ENCODE peak calls at places on chromosomes 11 and 22, in ten cellular contexts. One of them, this sample, is unnamed.

GRCh38 chr11:45285931-45286632 is at the start of gene SYT13:
- DNase-seq in activated T-helper 1 cell treated with anti-CD3 and anti-CD28 coated beads, Interleukin-12 subunit alpha, Interleukin-12 subunit beta, Interleukin-2, Interleukin-4 antibody, amounts not matched to agents 30 ng/mL and 10 ng/mL and 1 ng/mL, durations not matched to agents 14 hours and 24 hours and 36 hours: no peak
- DNase-seq in CD8-positive, alpha-beta memory T cell: no peak
- DNase-seq in osteocyte: no peak
- DNase-seq in coronary artery: no peak
- DNase-seq in glomerular endothelial cell: no peak
- DNase-seq in stimulated activated CD4-positive, alpha-beta T cell treated with anti-CD3 and anti-CD28 coated beads, TNF-alpha, amount 100 ng/mL, for 24 hours: no peak
- DNase-seq in naive thymus-derived CD8-positive, alpha-beta T cell: no peak
- DNase-seq in ACHN: peak; percentile 26
- DNase-seq in T-helper 2 cell: no peak
- DNase-seq in this sample: peak; percentile 8

GRCh38 chr11:20388096-20389055 is 860 bp downstream of the PRMT3 start:
- DNase-seq in osteocyte: no peak
- DNase-seq in naive thymus-derived CD8-positive, alpha-beta T cell: no peak
- DNase-seq in CD8-positive, alpha-beta memory T cell: no peak
- DNase-seq in glomerular endothelial cell: no peak
- DNase-seq in activated T-helper 1 cell treated with anti-CD3 and anti-CD28 coated beads, Interleukin-12 subunit alpha, Interleukin-12 subunit beta, Interleukin-2, Interleukin-4 antibody, amounts not matched to agents 30 ng/mL and 10 ng/mL and 1 ng/mL, durations not matched to agents 14 hours and 24 hours and 36 hours: no peak
- DNase-seq in stimulated activated CD4-positive, alpha-beta T cell treated with anti-CD3 and anti-CD28 coated beads, TNF-alpha, amount 100 ng/mL, for 24 hours: no peak
- DNase-seq in coronary artery: no peak
- DNase-seq in ACHN: peak; percentile 17
- DNase-seq in T-helper 2 cell: peak; percentile 0
- DNase-seq in this sample: no peak

GRCh38 chr11:73395297-73396208 is 19.4 kb downstream of the RELT start:
- DNase-seq in CD8-positive, alpha-beta memory T cell: no peak
- DNase-seq in stimulated activated CD4-positive, alpha-beta T cell treated with anti-CD3 and anti-CD28 coated beads, TNF-alpha, amount 100 ng/mL, for 24 hours: no peak
- DNase-seq in osteocyte: no peak
- DNase-seq in T-helper 2 cell: no peak
- DNase-seq in activated T-helper 1 cell treated with anti-CD3 and anti-CD28 coated beads, Interleukin-12 subunit alpha, Interleukin-12 subunit beta, Interleukin-2, Interleukin-4 antibody, amounts not matched to agents 30 ng/mL and 10 ng/mL and 1 ng/mL, durations not matched to agents 14 hours and 24 hours and 36 hours: no peak
- DNase-seq in naive thymus-derived CD8-positive, alpha-beta T cell: no peak
- DNase-seq in coronary artery: peak; percentile 69
- DNase-seq in ACHN: no peak
- DNase-seq in glomerular endothelial cell: no peak
- DNase-seq in this sample: no peak

GRCh38 chr22:29004647-29005371 is 56.8 kb downstream of the C22orf31 start:
- DNase-seq in osteocyte: no peak
- DNase-seq in coronary artery: no peak
- DNase-seq in naive thymus-derived CD8-positive, alpha-beta T cell: no peak
- DNase-seq in CD8-positive, alpha-beta memory T cell: no peak
- DNase-seq in T-helper 2 cell: no peak
- DNase-seq in activated T-helper 1 cell treated with anti-CD3 and anti-CD28 coated beads, Interleukin-12 subunit alpha, Interleukin-12 subunit beta, Interleukin-2, Interleukin-4 antibody, amounts not matched to agents 30 ng/mL and 10 ng/mL and 1 ng/mL, durations not matched to agents 14 hours and 24 hours and 36 hours: no peak
- DNase-seq in glomerular endothelial cell: no peak
- DNase-seq in stimulated activated CD4-positive, alpha-beta T cell treated with anti-CD3 and anti-CD28 coated beads, TNF-alpha, amount 100 ng/mL, for 24 hours: no peak
- DNase-seq in ACHN: no peak
- DNase-seq in this sample: peak; percentile 35

GRCh38 chr22:26546282-26546681 is 34.0 kb upstream of the TFIP11 start:
- DNase-seq in activated T-helper 1 cell treated with anti-CD3 and anti-CD28 coated beads, Interleukin-12 subunit alpha, Interleukin-12 subunit beta, Interleukin-2, Interleukin-4 antibody, amounts not matched to agents 30 ng/mL and 10 ng/mL and 1 ng/mL, durations not matched to agents 14 hours and 24 hours and 36 hours: no peak
- DNase-seq in stimulated activated CD4-positive, alpha-beta T cell treated with anti-CD3 and anti-CD28 coated beads, TNF-alpha, amount 100 ng/mL, for 24 hours: no peak
- DNase-seq in naive thymus-derived CD8-positive, alpha-beta T cell: no peak
- DNase-seq in CD8-positive, alpha-beta memory T cell: no peak
- DNase-seq in T-helper 2 cell: no peak
- DNase-seq in ACHN: no peak
- DNase-seq in coronary artery: no peak
- DNase-seq in osteocyte: no peak
- DNase-seq in glomerular endothelial cell: no peak
- DNase-seq in this sample: no peak

GRCh38 chr11:125942276-125942611 is 3.6 kb upstream of the VSIG10L2 start:
- DNase-seq in naive thymus-derived CD8-positive, alpha-beta T cell: no peak
- DNase-seq in glomerular endothelial cell: no peak
- DNase-seq in coronary artery: no peak
- DNase-seq in stimulated activated CD4-positive, alpha-beta T cell treated with anti-CD3 and anti-CD28 coated beads, TNF-alpha, amount 100 ng/mL, for 24 hours: no peak
- DNase-seq in activated T-helper 1 cell treated with anti-CD3 and anti-CD28 coated beads, Interleukin-12 subunit alpha, Interleukin-12 subunit beta, Interleukin-2, Interleukin-4 antibody, amounts not matched to agents 30 ng/mL and 10 ng/mL and 1 ng/mL, durations not matched to agents 14 hours and 24 hours and 36 hours: no peak
- DNase-seq in osteocyte: no peak
- DNase-seq in T-helper 2 cell: no peak
- DNase-seq in CD8-positive, alpha-beta memory T cell: no peak
- DNase-seq in ACHN: no peak
- DNase-seq in this sample: no peak

GRCh38 chr11:42631223-42631843 is 680.5 kb upstream of the API5 start:
- DNase-seq in T-helper 2 cell: no peak
- DNase-seq in ACHN: peak; percentile 36
- DNase-seq in stimulated activated CD4-positive, alpha-beta T cell treated with anti-CD3 and anti-CD28 coated beads, TNF-alpha, amount 100 ng/mL, for 24 hours: no peak
- DNase-seq in naive thymus-derived CD8-positive, alpha-beta T cell: no peak
- DNase-seq in coronary artery: no peak
- DNase-seq in activated T-helper 1 cell treated with anti-CD3 and anti-CD28 coated beads, Interleukin-12 subunit alpha, Interleukin-12 subunit beta, Interleukin-2, Interleukin-4 antibody, amounts not matched to agents 30 ng/mL and 10 ng/mL and 1 ng/mL, durations not matched to agents 14 hours and 24 hours and 36 hours: no peak
- DNase-seq in glomerular endothelial cell: no peak
- DNase-seq in osteocyte: no peak
- DNase-seq in CD8-positive, alpha-beta memory T cell: no peak
- DNase-seq in this sample: peak; percentile 1

GRCh38 chr11:111064118-111064517 is 181.4 kb upstream of the POU2AF2 start:
- DNase-seq in glomerular endothelial cell: no peak
- DNase-seq in naive thymus-derived CD8-positive, alpha-beta T cell: no peak
- DNase-seq in activated T-helper 1 cell treated with anti-CD3 and anti-CD28 coated beads, Interleukin-12 subunit alpha, Interleukin-12 subunit beta, Interleukin-2, Interleukin-4 antibody, amounts not matched to agents 30 ng/mL and 10 ng/mL and 1 ng/mL, durations not matched to agents 14 hours and 24 hours and 36 hours: no peak
- DNase-seq in coronary artery: no peak
- DNase-seq in stimulated activated CD4-positive, alpha-beta T cell treated with anti-CD3 and anti-CD28 coated beads, TNF-alpha, amount 100 ng/mL, for 24 hours: no peak
- DNase-seq in CD8-positive, alpha-beta memory T cell: no peak
- DNase-seq in T-helper 2 cell: no peak
- DNase-seq in ACHN: no peak
- DNase-seq in osteocyte: no peak
- DNase-seq in this sample: peak; percentile 21

GRCh38 chr11:14927146-14927545 is 35.1 kb upstream of the CYP2R1 start:
- DNase-seq in stimulated activated CD4-positive, alpha-beta T cell treated with anti-CD3 and anti-CD28 coated beads, TNF-alpha, amount 100 ng/mL, for 24 hours: no peak
- DNase-seq in naive thymus-derived CD8-positive, alpha-beta T cell: no peak
- DNase-seq in coronary artery: no peak
- DNase-seq in osteocyte: no peak
- DNase-seq in T-helper 2 cell: no peak
- DNase-seq in glomerular endothelial cell: no peak
- DNase-seq in CD8-positive, alpha-beta memory T cell: no peak
- DNase-seq in activated T-helper 1 cell treated with anti-CD3 and anti-CD28 coated beads, Interleukin-12 subunit alpha, Interleukin-12 subunit beta, Interleukin-2, Interleukin-4 antibody, amounts not matched to agents 30 ng/mL and 10 ng/mL and 1 ng/mL, durations not matched to agents 14 hours and 24 hours and 36 hours: no peak
- DNase-seq in ACHN: no peak
- DNase-seq in this sample: no peak

GRCh38 chr22:38155703-38156102 is 25.9 kb downstream of the PLA2G6 start:
- DNase-seq in activated T-helper 1 cell treated with anti-CD3 and anti-CD28 coated beads, Interleukin-12 subunit alpha, Interleukin-12 subunit beta, Interleukin-2, Interleukin-4 antibody, amounts not matched to agents 30 ng/mL and 10 ng/mL and 1 ng/mL, durations not matched to agents 14 hours and 24 hours and 36 hours: no peak
- DNase-seq in naive thymus-derived CD8-positive, alpha-beta T cell: no peak
- DNase-seq in coronary artery: no peak
- DNase-seq in osteocyte: no peak
- DNase-seq in stimulated activated CD4-positive, alpha-beta T cell treated with anti-CD3 and anti-CD28 coated beads, TNF-alpha, amount 100 ng/mL, for 24 hours: no peak
- DNase-seq in CD8-positive, alpha-beta memory T cell: no peak
- DNase-seq in ACHN: no peak
- DNase-seq in glomerular endothelial cell: no peak
- DNase-seq in T-helper 2 cell: no peak
- DNase-seq in this sample: no peak

GRCh38 chr11:2471048-2471803 is 26.4 kb downstream of the KCNQ1 start:
- DNase-seq in osteocyte: peak; percentile 68
- DNase-seq in coronary artery: no peak
- DNase-seq in T-helper 2 cell: no peak
- DNase-seq in activated T-helper 1 cell treated with anti-CD3 and anti-CD28 coated beads, Interleukin-12 subunit alpha, Interleukin-12 subunit beta, Interleukin-2, Interleukin-4 antibody, amounts not matched to agents 30 ng/mL and 10 ng/mL and 1 ng/mL, durations not matched to agents 14 hours and 24 hours and 36 hours: no peak
- DNase-seq in glomerular endothelial cell: no peak
- DNase-seq in ACHN: no peak
- DNase-seq in CD8-positive, alpha-beta memory T cell: no peak
- DNase-seq in stimulated activated CD4-positive, alpha-beta T cell treated with anti-CD3 and anti-CD28 coated beads, TNF-alpha, amount 100 ng/mL, for 24 hours: no peak
- DNase-seq in naive thymus-derived CD8-positive, alpha-beta T cell: no peak
- DNase-seq in this sample: no peak

GRCh38 chr11:123152951-123153350 is 42.1 kb downstream of the CLMP start:
- DNase-seq in coronary artery: no peak
- DNase-seq in activated T-helper 1 cell treated with anti-CD3 and anti-CD28 coated beads, Interleukin-12 subunit alpha, Interleukin-12 subunit beta, Interleukin-2, Interleukin-4 antibody, amounts not matched to agents 30 ng/mL and 10 ng/mL and 1 ng/mL, durations not matched to agents 14 hours and 24 hours and 36 hours: no peak
- DNase-seq in T-helper 2 cell: no peak
- DNase-seq in ACHN: no peak
- DNase-seq in CD8-positive, alpha-beta memory T cell: no peak
- DNase-seq in naive thymus-derived CD8-positive, alpha-beta T cell: no peak
- DNase-seq in osteocyte: no peak
- DNase-seq in stimulated activated CD4-positive, alpha-beta T cell treated with anti-CD3 and anti-CD28 coated beads, TNF-alpha, amount 100 ng/mL, for 24 hours: no peak
- DNase-seq in glomerular endothelial cell: no peak
- DNase-seq in this sample: no peak

GRCh38 chr11:133525976-133526375 is 6.3 kb downstream of the OPCML start:
- DNase-seq in activated T-helper 1 cell treated with anti-CD3 and anti-CD28 coated beads, Interleukin-12 subunit alpha, Interleukin-12 subunit beta, Interleukin-2, Interleukin-4 antibody, amounts not matched to agents 30 ng/mL and 10 ng/mL and 1 ng/mL, durations not matched to agents 14 hours and 24 hours and 36 hours: no peak
- DNase-seq in naive thymus-derived CD8-positive, alpha-beta T cell: no peak
- DNase-seq in T-helper 2 cell: no peak
- DNase-seq in glomerular endothelial cell: no peak
- DNase-seq in ACHN: no peak
- DNase-seq in osteocyte: no peak
- DNase-seq in stimulated activated CD4-positive, alpha-beta T cell treated with anti-CD3 and anti-CD28 coated beads, TNF-alpha, amount 100 ng/mL, for 24 hours: no peak
- DNase-seq in coronary artery: no peak
- DNase-seq in CD8-positive, alpha-beta memory T cell: no peak
- DNase-seq in this sample: no peak

GRCh38 chr11:36371590-36371989 is 75.5 kb downstream of the PRR5L start:
- DNase-seq in naive thymus-derived CD8-positive, alpha-beta T cell: no peak
- DNase-seq in activated T-helper 1 cell treated with anti-CD3 and anti-CD28 coated beads, Interleukin-12 subunit alpha, Interleukin-12 subunit beta, Interleukin-2, Interleukin-4 antibody, amounts not matched to agents 30 ng/mL and 10 ng/mL and 1 ng/mL, durations not matched to agents 14 hours and 24 hours and 36 hours: no peak
- DNase-seq in coronary artery: no peak
- DNase-seq in stimulated activated CD4-positive, alpha-beta T cell treated with anti-CD3 and anti-CD28 coated beads, TNF-alpha, amount 100 ng/mL, for 24 hours: no peak
- DNase-seq in ACHN: no peak
- DNase-seq in osteocyte: no peak
- DNase-seq in T-helper 2 cell: no peak
- DNase-seq in CD8-positive, alpha-beta memory T cell: no peak
- DNase-seq in glomerular endothelial cell: no peak
- DNase-seq in this sample: no peak

GRCh38 chr11:75482931-75483469 is 42.7 kb downstream of the GDPD5 start:
- DNase-seq in glomerular endothelial cell: no peak
- DNase-seq in osteocyte: no peak
- DNase-seq in activated T-helper 1 cell treated with anti-CD3 and anti-CD28 coated beads, Interleukin-12 subunit alpha, Interleukin-12 subunit beta, Interleukin-2, Interleukin-4 antibody, amounts not matched to agents 30 ng/mL and 10 ng/mL and 1 ng/mL, durations not matched to agents 14 hours and 24 hours and 36 hours: no peak
- DNase-seq in CD8-positive, alpha-beta memory T cell: no peak
- DNase-seq in T-helper 2 cell: no peak
- DNase-seq in naive thymus-derived CD8-positive, alpha-beta T cell: no peak
- DNase-seq in ACHN: no peak
- DNase-seq in coronary artery: no peak
- DNase-seq in stimulated activated CD4-positive, alpha-beta T cell treated with anti-CD3 and anti-CD28 coated beads, TNF-alpha, amount 100 ng/mL, for 24 hours: no peak
- DNase-seq in this sample: no peak

GRCh38 chr22:30591191-30591587 is 521 bp downstream of the PES1 start:
- DNase-seq in CD8-positive, alpha-beta memory T cell: no peak
- DNase-seq in T-helper 2 cell: no peak
- DNase-seq in naive thymus-derived CD8-positive, alpha-beta T cell: no peak
- DNase-seq in osteocyte: no peak
- DNase-seq in activated T-helper 1 cell treated with anti-CD3 and anti-CD28 coated beads, Interleukin-12 subunit alpha, Interleukin-12 subunit beta, Interleukin-2, Interleukin-4 antibody, amounts not matched to agents 30 ng/mL and 10 ng/mL and 1 ng/mL, durations not matched to agents 14 hours and 24 hours and 36 hours: no peak
- DNase-seq in glomerular endothelial cell: no peak
- DNase-seq in ACHN: peak; percentile 11
- DNase-seq in stimulated activated CD4-positive, alpha-beta T cell treated with anti-CD3 and anti-CD28 coated beads, TNF-alpha, amount 100 ng/mL, for 24 hours: no peak
- DNase-seq in coronary artery: no peak
- DNase-seq in this sample: no peak

GRCh38 chr22:24060375-24060788 is 49.3 kb downstream of the CABIN1 start:
- DNase-seq in ACHN: peak; percentile 25
- DNase-seq in coronary artery: peak; percentile 74
- DNase-seq in glomerular endothelial cell: peak; percentile 98
- DNase-seq in T-helper 2 cell: no peak
- DNase-seq in stimulated activated CD4-positive, alpha-beta T cell treated with anti-CD3 and anti-CD28 coated beads, TNF-alpha, amount 100 ng/mL, for 24 hours: no peak
- DNase-seq in CD8-positive, alpha-beta memory T cell: peak; percentile 17
- DNase-seq in naive thymus-derived CD8-positive, alpha-beta T cell: peak; percentile 34
- DNase-seq in osteocyte: no peak
- DNase-seq in activated T-helper 1 cell treated with anti-CD3 and anti-CD28 coated beads, Interleukin-12 subunit alpha, Interleukin-12 subunit beta, Interleukin-2, Interleukin-4 antibody, amounts not matched to agents 30 ng/mL and 10 ng/mL and 1 ng/mL, durations not matched to agents 14 hours and 24 hours and 36 hours: no peak
- DNase-seq in this sample: no peak

GRCh38 chr22:29633514-29634312 is 30.3 kb downstream of the NF2 start:
- DNase-seq in osteocyte: no peak
- DNase-seq in glomerular endothelial cell: no peak
- DNase-seq in CD8-positive, alpha-beta memory T cell: no peak
- DNase-seq in T-helper 2 cell: no peak
- DNase-seq in coronary artery: no peak
- DNase-seq in ACHN: no peak
- DNase-seq in naive thymus-derived CD8-positive, alpha-beta T cell: no peak
- DNase-seq in stimulated activated CD4-positive, alpha-beta T cell treated with anti-CD3 and anti-CD28 coated beads, TNF-alpha, amount 100 ng/mL, for 24 hours: no peak
- DNase-seq in activated T-helper 1 cell treated with anti-CD3 and anti-CD28 coated beads, Interleukin-12 subunit alpha, Interleukin-12 subunit beta, Interleukin-2, Interleukin-4 antibody, amounts not matched to agents 30 ng/mL and 10 ng/mL and 1 ng/mL, durations not matched to agents 14 hours and 24 hours and 36 hours: no peak
- DNase-seq in this sample: no peak

GRCh38 chr11:44979536-44980399 is 29.1 kb upstream of the TP53I11 start:
- DNase-seq in osteocyte: no peak
- DNase-seq in T-helper 2 cell: no peak
- DNase-seq in coronary artery: no peak
- DNase-seq in glomerular endothelial cell: no peak
- DNase-seq in stimulated activated CD4-positive, alpha-beta T cell treated with anti-CD3 and anti-CD28 coated beads, TNF-alpha, amount 100 ng/mL, for 24 hours: no peak
- DNase-seq in naive thymus-derived CD8-positive, alpha-beta T cell: no peak
- DNase-seq in ACHN: no peak
- DNase-seq in activated T-helper 1 cell treated with anti-CD3 and anti-CD28 coated beads, Interleukin-12 subunit alpha, Interleukin-12 subunit beta, Interleukin-2, Interleukin-4 antibody, amounts not matched to agents 30 ng/mL and 10 ng/mL and 1 ng/mL, durations not matched to agents 14 hours and 24 hours and 36 hours: no peak
- DNase-seq in CD8-positive, alpha-beta memory T cell: no peak
- DNase-seq in this sample: peak; percentile 78

GRCh38 chr22:40310771-40311120 is 35.6 kb upstream of the ADSL start:
- DNase-seq in naive thymus-derived CD8-positive, alpha-beta T cell: no peak
- DNase-seq in T-helper 2 cell: no peak
- DNase-seq in CD8-positive, alpha-beta memory T cell: no peak
- DNase-seq in glomerular endothelial cell: no peak
- DNase-seq in ACHN: no peak
- DNase-seq in osteocyte: no peak
- DNase-seq in stimulated activated CD4-positive, alpha-beta T cell treated with anti-CD3 and anti-CD28 coated beads, TNF-alpha, amount 100 ng/mL, for 24 hours: no peak
- DNase-seq in coronary artery: no peak
- DNase-seq in activated T-helper 1 cell treated with anti-CD3 and anti-CD28 coated beads, Interleukin-12 subunit alpha, Interleukin-12 subunit beta, Interleukin-2, Interleukin-4 antibody, amounts not matched to agents 30 ng/mL and 10 ng/mL and 1 ng/mL, durations not matched to agents 14 hours and 24 hours and 36 hours: no peak
- DNase-seq in this sample: no peak

GRCh38 chr22:48981671-48982070 is 846.0 kb downstream of the BRD1 start:
- DNase-seq in ACHN: no peak
- DNase-seq in T-helper 2 cell: no peak
- DNase-seq in stimulated activated CD4-positive, alpha-beta T cell treated with anti-CD3 and anti-CD28 coated beads, TNF-alpha, amount 100 ng/mL, for 24 hours: no peak
- DNase-seq in glomerular endothelial cell: no peak
- DNase-seq in coronary artery: no peak
- DNase-seq in CD8-positive, alpha-beta memory T cell: no peak
- DNase-seq in osteocyte: no peak
- DNase-seq in naive thymus-derived CD8-positive, alpha-beta T cell: no peak
- DNase-seq in activated T-helper 1 cell treated with anti-CD3 and anti-CD28 coated beads, Interleukin-12 subunit alpha, Interleukin-12 subunit beta, Interleukin-2, Interleukin-4 antibody, amounts not matched to agents 30 ng/mL and 10 ng/mL and 1 ng/mL, durations not matched to agents 14 hours and 24 hours and 36 hours: no peak
- DNase-seq in this sample: peak; percentile 29